ENCODE peak calls at places on chromosomes 13 and 19, in six cellular contexts. Z, P, L, V, D and U are unnamed samples.

GRCh38 chr13:32537580-32538233 is 888 bp downstream of the N4BP2L2 start:
- DNase-seq in Z (no peak), P (peak), L (no peak), V (no peak), D (peak), U (no peak)

GRCh38 chr13:34038326-34039068 is 220.5 kb downstream of the RFC3 start:
- DNase-seq in Z (no peak), P (no peak), L (no peak), V (peak), D (no peak), U (peak)

GRCh38 chr13:96229356-96229755 is 139.4 kb downstream of the HS6ST3 start:
- DNase-seq in Z (peak), P (peak), L (peak), V (peak), D (peak), U (no peak)

GRCh38 chr19:31271569-31271911 is 77.7 kb downstream of the TSHZ3 start:
- DNase-seq in Z (no peak), P (no peak), L (no peak), V (no peak), D (no peak), U (no peak)

GRCh38 chr13:48515732-48516131 is 17.1 kb downstream of the RCBTB2 start:
- DNase-seq in Z (no peak), P (no peak), L (no peak), V (no peak), D (no peak), U (no peak)

GRCh38 chr13:77511552-77511951 is 24.0 kb upstream of the SCEL start:
- DNase-seq in Z (no peak), P (no peak), L (no peak), V (no peak), D (no peak), U (no peak)

GRCh38 chr13:92716749-92717148 is 509.9 kb upstream of the GPC6 start:
- DNase-seq in Z (no peak), P (no peak), L (no peak), V (peak), D (no peak), U (no peak)

GRCh38 chr19:41175825-41176734 is 16.9 kb upstream of the CYP2S1 start:
- DNase-seq in Z (peak), P (no peak), L (no peak), V (peak), D (peak), U (no peak)

GRCh38 chr13:111480503-111480902 is 160.1 kb downstream of the TEX29 start:
- DNase-seq in Z (no peak), P (no peak), L (no peak), V (no peak), D (no peak), U (no peak)

GRCh38 chr19:41621654-41622053 is 5.2 kb downstream of the CEACAM4 start:
- DNase-seq in Z (no peak), P (no peak), L (no peak), V (no peak), D (no peak), U (no peak)

GRCh38 chr13:27709779-27710178 is 82.5 kb upstream of the GSX1 start:
- DNase-seq in Z (no peak), P (no peak), L (no peak), V (peak), D (no peak), U (no peak)

GRCh38 chr19:45897413-45897812 is 5.0 kb downstream of the MYPOP start:
- DNase-seq in Z (no peak), P (no peak), L (no peak), V (no peak), D (no peak), U (no peak)

GRCh38 chr19:57830071-57830602 is at the start of gene ZNF587B:
- DNase-seq in Z (peak), P (peak), L (peak), V (peak), D (peak), U (no peak)

GRCh38 chr13:99689955-99690354 is 188.7 kb downstream of the TM9SF2 start:
- DNase-seq in Z (no peak), P (no peak), L (no peak), V (no peak), D (no peak), U (no peak)

GRCh38 chr13:37348916-37349653 is 243.6 kb upstream of the CSNK1A1L start:
- DNase-seq in Z (no peak), P (no peak), L (no peak), V (no peak), D (no peak), U (no peak)

GRCh38 chr19:47369923-47370625 is 21.0 kb downstream of the DHX34 start:
- DNase-seq in Z (no peak), P (no peak), L (no peak), V (no peak), D (no peak), U (no peak)

GRCh38 chr13:26656919-26657318 is 99.4 kb downstream of the WASF3 start:
- DNase-seq in Z (no peak), P (no peak), L (no peak), V (peak), D (no peak), U (no peak)

GRCh38 chr13:29702912-29703351 is 107.4 kb upstream of the SLC7A1 start:
- DNase-seq in Z (peak), P (no peak), L (no peak), V (no peak), D (no peak), U (no peak)

GRCh38 chr13:31022491-31022890 is 90.0 kb downstream of the TEX26 start:
- DNase-seq in Z (no peak), P (no peak), L (no peak), V (no peak), D (no peak), U (no peak)

GRCh38 chr19:45958763-45959516 is 14.7 kb downstream of the NOVA2 start:
- DNase-seq in Z (no peak), P (no peak), L (no peak), V (no peak), D (no peak), U (no peak)

GRCh38 chr13:52085416-52085815 is 43.5 kb downstream of the NEK5 start:
- DNase-seq in Z (no peak), P (no peak), L (no peak), V (no peak), D (no peak), U (no peak)

GRCh38 chr13:46207828-46208227 is 3.9 kb upstream of the LRRC63 start:
- DNase-seq in Z (no peak), P (no peak), L (no peak), V (no peak), D (no peak), U (no peak)

GRCh38 chr13:109738298-109738746 is 48.1 kb downstream of the IRS2 start:
- DNase-seq in Z (no peak), P (no peak), L (no peak), V (no peak), D (no peak), U (no peak)

GRCh38 chr13:50033696-50034095 is 18.5 kb downstream of the KCNRG start:
- DNase-seq in Z (no peak), P (no peak), L (no peak), V (no peak), D (no peak), U (no peak)

GRCh38 chr13:71171740-71172139 is 695.3 kb downstream of the DACH1 start:
- DNase-seq in Z (no peak), P (no peak), L (no peak), V (no peak), D (no peak), U (no peak)

GRCh38 chr13:75704194-75704941 is 68.2 kb downstream of the LMO7 start:
- DNase-seq in Z (no peak), P (no peak), L (no peak), V (no peak), D (no peak), U (no peak)

GRCh38 chr19:54905908-54906511 is at the start of gene NCR1:
- DNase-seq in Z (no peak), P (peak), L (no peak), V (no peak), D (no peak), U (no peak)

GRCh38 chr19:38557205-38557799 is 60.5 kb downstream of the MAP4K1 start:
- DNase-seq in Z (no peak), P (peak), L (no peak), V (no peak), D (no peak), U (peak)

GRCh38 chr19:28242317-28242927 is 970.5 kb downstream of the UQCRFS1 start:
- DNase-seq in Z (no peak), P (peak), L (peak), V (no peak), D (no peak), U (no peak)

GRCh38 chr19:34241513-34242337 is 12.6 kb upstream of the GARRE1 start:
- DNase-seq in Z (peak), P (peak), L (no peak), V (peak), D (no peak), U (no peak)

GRCh38 chr13:106917673-106918652 is 350.0 kb upstream of the ARGLU1 start:
- DNase-seq in Z (peak), P (peak), L (peak), V (no peak), D (peak), U (no peak)

GRCh38 chr13:95192998-95193397 is 108.3 kb downstream of the ABCC4 start:
- DNase-seq in Z (no peak), P (no peak), L (no peak), V (no peak), D (no peak), U (no peak)

GRCh38 chr19:1222394-1222793 is 15.4 kb downstream of the CBARP start:
- DNase-seq in Z (no peak), P (no peak), L (peak), V (no peak), D (no peak), U (no peak)

GRCh38 chr13:113907637-113908617 is 44.1 kb upstream of the GAS6 start:
- DNase-seq in Z (no peak), P (no peak), L (no peak), V (no peak), D (no peak), U (no peak)

GRCh38 chr19:3548594-3548993 is 8.8 kb downstream of the MFSD12 start:
- DNase-seq in Z (no peak), P (no peak), L (no peak), V (no peak), D (no peak), U (no peak)

DNA sequence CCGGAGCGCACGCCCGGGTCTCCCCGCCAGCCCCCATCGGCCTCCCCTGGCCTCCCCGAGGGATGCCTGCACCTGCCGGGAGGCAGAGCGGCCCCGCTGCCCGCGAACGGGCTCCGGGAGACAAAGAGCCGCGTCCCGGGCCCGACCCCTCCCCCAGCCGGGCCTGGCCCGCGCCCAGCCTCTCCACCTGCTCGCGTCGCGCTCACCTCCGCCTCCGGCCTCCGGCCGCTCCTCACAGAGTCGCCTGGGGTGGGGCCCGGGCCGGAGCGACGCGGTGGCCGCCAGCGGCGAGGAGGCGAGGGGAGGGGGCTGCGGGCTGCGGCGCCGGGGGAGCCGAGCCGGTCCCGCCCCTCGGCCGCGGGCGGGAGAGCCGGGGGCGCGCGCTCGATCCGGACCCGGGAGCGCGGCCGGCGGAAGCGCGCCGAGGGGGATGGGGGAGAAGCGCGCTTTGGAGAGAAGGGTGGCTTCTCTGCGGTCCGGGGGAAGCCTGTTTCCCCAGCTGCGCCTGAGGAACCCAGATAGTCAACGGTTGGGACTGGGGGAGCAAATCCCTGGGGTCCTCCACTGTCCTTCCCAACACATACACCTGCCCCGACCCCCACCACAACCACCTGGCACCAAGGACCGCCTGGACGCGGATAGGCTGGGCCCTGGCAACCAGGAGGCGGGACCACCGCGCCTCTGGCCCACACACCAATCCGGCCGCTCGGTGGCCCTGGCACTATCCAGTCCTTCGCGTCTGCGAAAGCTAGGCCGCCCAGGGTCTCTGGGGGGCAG is at the start of gene PRR36:
- DNase-seq in Z (no peak), P (no peak), L (peak), V (peak), D (no peak), U (no peak)
- H2AFZ ChIP-seq in Z (peak), P (peak), L (no peak), V (no peak), D (no peak), U (no peak)

GRCh38 chr19:49631610-49632192 is 8.2 kb downstream of the RRAS start:
- DNase-seq in Z (no peak), P (no peak), L (no peak), V (no peak), D (no peak), U (no peak)

GRCh38 chr19:49632576-49632975 is 7.4 kb downstream of the RRAS start:
- DNase-seq in Z (no peak), P (no peak), L (no peak), V (no peak), D (no peak), U (no peak)

GRCh38 chr19:49635530-49636229 is 4.3 kb downstream of the RRAS start:
- DNase-seq in Z (no peak), P (no peak), L (no peak), V (no peak), D (no peak), U (no peak)

GRCh38 chr19:49629659-49630058 is 10.3 kb downstream of the RRAS start:
- DNase-seq in Z (no peak), P (no peak), L (no peak), V (no peak), D (no peak), U (no peak)

DNA sequence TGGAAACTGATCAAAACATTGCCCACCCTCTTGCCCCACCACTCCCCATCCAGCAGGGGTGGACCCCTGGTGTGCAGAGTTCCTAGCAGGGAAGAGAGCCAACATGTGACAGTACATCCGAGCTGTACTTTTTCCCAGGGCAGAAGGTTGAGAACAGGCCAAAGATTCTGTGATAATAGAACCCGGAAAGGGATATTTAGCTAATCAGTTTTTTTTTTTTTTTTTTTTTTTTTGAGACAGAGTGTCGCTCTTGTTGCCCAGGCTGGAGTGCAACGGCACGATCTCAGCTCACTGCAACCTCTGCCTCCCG is 8.7 kb downstream of the RRAS start:
- DNase-seq in Z (no peak), P (no peak), L (peak), V (no peak), D (no peak), U (no peak)
- TF ChIP-seq SIN3A in Z (no peak), P (no peak), L (no peak), V (no peak), D (no peak), U (no peak)

GRCh38 chr19:30165228-30165813 is 206.9 kb upstream of the ZNF536 start:
- DNase-seq in Z (no peak), P (no peak), L (no peak), V (no peak), D (no peak), U (no peak)
- H2AFZ ChIP-seq in Z (no peak), P (no peak), L (no peak), V (no peak), D (no peak), U (no peak)

GRCh38 chr19:56301886-56302620 is 12.6 kb downstream of the ZSCAN5A start:
- DNase-seq in Z (no peak), P (no peak), L (no peak), V (no peak), D (no peak), U (no peak)
- TF ChIP-seq SIN3A in Z (no peak), P (no peak), L (no peak), V (no peak), D (no peak), U (no peak)

DNA sequence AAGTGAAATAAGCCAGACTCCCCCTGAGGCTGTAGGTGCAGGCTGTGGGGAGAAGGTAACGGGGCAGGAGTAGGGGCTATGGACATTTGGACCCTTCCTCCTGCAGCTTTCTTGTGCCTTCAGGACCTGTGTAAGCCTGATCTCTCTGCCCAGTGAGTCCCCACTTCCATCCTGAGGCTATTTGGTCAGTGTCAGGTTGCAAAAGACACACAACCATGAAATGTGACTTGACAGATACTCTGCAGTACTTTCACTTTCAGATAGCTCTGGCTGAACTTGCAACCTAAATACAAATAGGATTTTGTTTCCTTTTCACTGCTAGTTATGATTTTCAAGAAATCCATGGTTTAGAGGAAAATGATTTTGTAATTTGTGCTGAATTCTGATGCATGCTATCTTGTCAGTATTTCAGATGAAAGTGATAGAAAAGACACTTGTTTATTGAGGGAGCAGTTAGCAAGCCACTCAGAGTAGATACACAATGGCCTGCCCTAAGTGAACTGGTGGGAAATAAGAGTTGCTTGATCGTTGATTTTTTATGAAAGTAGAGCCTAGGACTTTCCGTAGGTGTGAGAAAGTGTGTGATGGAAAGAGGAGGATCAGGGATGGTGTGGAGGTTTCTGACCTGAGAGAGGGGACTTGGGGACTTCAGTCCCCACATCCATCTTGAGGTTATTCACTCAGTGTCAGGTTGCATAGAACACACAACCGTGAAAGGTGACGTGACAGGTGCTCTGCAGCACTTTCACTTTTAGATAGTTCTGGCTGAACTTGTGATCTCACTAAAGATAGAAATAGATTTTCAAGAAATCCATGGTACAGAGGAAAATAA is 18.0 kb upstream of the EID2 start:
- DNase-seq in Z (no peak), P (no peak), L (no peak), V (peak), D (no peak), U (peak)
- H2AFZ ChIP-seq in Z (no peak), P (peak), L (peak), V (peak), D (no peak), U (peak)